ENCODE peak calls at places on chromosomes 7 and 10, in seven cellular contexts. Q is stimulated activated CD4-positive, alpha-beta T cell treated with anti-CD3 and anti-CD28 coated beads, Interleukin-2, amount 100 ng/mL, for 24 hours; R is activated T-helper 1 cell treated with anti-CD3 and anti-CD28 coated beads, Interleukin-2, amount 50 U/mL, for 16 hours; N is ELR; P is left ventricle myocardium inferior; A is SK-N-SH; C is thoracic aorta. Y is an unnamed sample.

GRCh38 chr7:112414855-112415490 is 35.3 kb upstream of the IFRD1 start:
- DNase-seq in Q (no peak), R (no peak), N (peak; percentile 73), P (no peak), A (peak; percentile 57), C (no peak), Y (peak; percentile 70)

GRCh38 chr7:42694894-42695553 is 216.8 kb downstream of the C7orf25 start:
- DNase-seq in Q (no peak), R (no peak), N (no peak), P (no peak), A (no peak), C (no peak), Y (peak; percentile 26)

GRCh38 chr10:49518982-49519578 is 19.8 kb downstream of the ERCC6 start:
- DNase-seq in Q (peak; percentile 27), R (no peak), N (peak; percentile 66), P (no peak), A (peak; percentile 67), C (no peak), Y (peak; percentile 91)

GRCh38 chr7:108167460-108167859 is 37.3 kb upstream of the LAMB4 start:
- DNase-seq in Q (no peak), R (no peak), N (no peak), P (no peak), A (no peak), C (no peak), Y (no peak)

GRCh38 chr7:120097020-120097419 is 176.0 kb upstream of the KCND2 start:
- DNase-seq in Q (no peak), R (no peak), N (no peak), P (no peak), A (no peak), C (no peak), Y (no peak)

GRCh38 chr7:108535257-108535656 is 9.3 kb upstream of the PNPLA8 start:
- DNase-seq in Q (no peak), R (no peak), N (no peak), P (no peak), A (no peak), C (no peak), Y (no peak)

GRCh38 chr7:155832581-155832981 is 20.3 kb upstream of the SHH start:
- DNase-seq in Q (no peak), R (no peak), N (no peak), P (no peak), A (no peak), C (no peak), Y (no peak)

GRCh38 chr7:130490888-130491771 is 755 bp upstream of the MEST start:
- DNase-seq in Q (peak; percentile 30), R (no peak), N (peak; percentile 29), P (no peak), A (peak; percentile 87), C (no peak), Y (no peak)

GRCh38 chr10:100751211-100751933 is 6.0 kb downstream of the PAX2 start:
- DNase-seq in Q (no peak), R (no peak), N (no peak), P (no peak), A (no peak), C (no peak), Y (no peak)

GRCh38 chr7:116495737-116496136 is 3.8 kb upstream of the CAV2 start:
- DNase-seq in Q (no peak), R (no peak), N (peak; percentile 27), P (no peak), A (no peak), C (no peak), Y (peak; percentile 60)